ENCODE peak calls at places on chromosomes 4 and X, in ten cellular contexts. B is posterior cingulate gyrus; H is fibroblast of mammary gland; Y is hypothalamus; D is RWPE1; T is stimulated activated CD8-positive, alpha-beta memory T cell treated with anti-CD3 and anti-CD28 coated beads, Interleukin-4, amount 100 ng/mL, for 4 hours; W is SW480; I is skeletal muscle cell; O is progenitor cell of endocrine pancreas; J is globus pallidus. S is an unnamed sample.

GRCh38 chr4:23728393-23728792 is 161.5 kb downstream of the PPARGC1A start:
- DNase-seq in B (no peak), H (peak), Y (no peak), D (peak), T (no peak), W (peak), I (peak), O (no peak), J (no peak), S (no peak)

GRCh38 chr4:66187175-66187720 is 517.0 kb upstream of the EPHA5 start:
- DNase-seq in B (no peak), H (no peak), Y (no peak), D (no peak), T (no peak), W (no peak), I (no peak), O (no peak), J (no peak), S (no peak)

GRCh38 chr4:56662782-56663468 is 18.2 kb downstream of the HOPX start:
- DNase-seq in B (no peak), H (no peak), Y (no peak), D (no peak), T (no peak), W (no peak), I (no peak), O (no peak), J (no peak), S (no peak)

GRCh38 chrX:120306640-120307039 is 4.6 kb downstream of the TMEM255A start:
- DNase-seq in B (no peak), H (no peak), Y (no peak), D (no peak), T (no peak), W (no peak), I (no peak), O (no peak), J (no peak), S (no peak)

GRCh38 chrX:39802354-39802753 is 295.4 kb downstream of the BCOR start:
- DNase-seq in B (no peak), H (no peak), Y (no peak), D (no peak), T (no peak), W (no peak), I (no peak), O (no peak), J (no peak), S (no peak)

GRCh38 chr4:6160536-6160935 is 39.8 kb downstream of the JAKMIP1 start:
- DNase-seq in B (no peak), H (no peak), Y (no peak), D (no peak), T (no peak), W (no peak), I (no peak), O (no peak), J (no peak), S (no peak)

GRCh38 chr4:113636877-113637276 is 124.7 kb downstream of the CAMK2D start:
- DNase-seq in B (no peak), H (peak), Y (no peak), D (no peak), T (no peak), W (peak), I (no peak), O (no peak), J (no peak), S (no peak)

GRCh38 chr4:105092768-105093167 is 53.9 kb upstream of the TET2 start:
- DNase-seq in B (no peak), H (peak), Y (no peak), D (peak), T (no peak), W (no peak), I (peak), O (no peak), J (no peak), S (no peak)

GRCh38 chrX:103688949-103689348 is 2.5 kb upstream of the MORF4L2 start:
- DNase-seq in B (no peak), H (peak), Y (no peak), D (no peak), T (no peak), W (peak), I (no peak), O (no peak), J (peak), S (no peak)

GRCh38 chr4:168632246-168632832 is 135.5 kb downstream of the PALLD start:
- DNase-seq in B (no peak), H (no peak), Y (no peak), D (no peak), T (no peak), W (no peak), I (no peak), O (no peak), J (peak), S (no peak)

GRCh38 chrX:43655151-43655676 is 885 bp upstream of the MAOA start:
- DNase-seq in B (peak), H (peak), Y (no peak), D (peak), T (no peak), W (peak), I (no peak), O (peak), J (peak), S (peak)

GRCh38 chrX:39873111-39873510 is 224.6 kb downstream of the BCOR start:
- DNase-seq in B (no peak), H (no peak), Y (no peak), D (no peak), T (no peak), W (no peak), I (no peak), O (no peak), J (no peak), S (no peak)

GRCh38 chrX:13212191-13212651 is 107.6 kb downstream of the ATXN3L start:
- DNase-seq in B (no peak), H (peak), Y (no peak), D (no peak), T (no peak), W (no peak), I (no peak), O (no peak), J (no peak), S (no peak)

GRCh38 chr4:77635246-77635645 is 29.6 kb downstream of the CXCL13 start:
- DNase-seq in B (no peak), H (no peak), Y (no peak), D (no peak), T (no peak), W (no peak), I (no peak), O (no peak), J (no peak), S (no peak)

GRCh38 chr4:151991001-151991883 is 230.4 kb upstream of the GATB start:
- DNase-seq in B (no peak), H (no peak), Y (peak), D (no peak), T (no peak), W (no peak), I (no peak), O (no peak), J (peak), S (no peak)

GRCh38 chr4:3421470-3421869 is 20.3 kb upstream of the HGFAC start:
- DNase-seq in B (no peak), H (no peak), Y (no peak), D (no peak), T (no peak), W (no peak), I (no peak), O (no peak), J (no peak), S (no peak)

GRCh38 chr4:8303485-8304281 is 34.1 kb downstream of the HTRA3 start:
- DNase-seq in B (no peak), H (peak), Y (no peak), D (peak), T (no peak), W (peak), I (peak), O (no peak), J (peak), S (no peak)

GRCh38 chr4:123813901-123814300 is 417.3 kb downstream of the SPRY1 start:
- DNase-seq in B (no peak), H (no peak), Y (no peak), D (no peak), T (no peak), W (no peak), I (no peak), O (no peak), J (no peak), S (no peak)

GRCh38 chr4:22962186-22962786 is 269.5 kb downstream of the GBA3 start:
- DNase-seq in B (no peak), H (peak), Y (no peak), D (no peak), T (no peak), W (peak), I (no peak), O (no peak), J (no peak), S (no peak)

GRCh38 chr4:109576462-109576861 is 16.4 kb downstream of the MCUB start:
- DNase-seq in B (no peak), H (peak), Y (no peak), D (no peak), T (no peak), W (no peak), I (no peak), O (no peak), J (no peak), S (no peak)

GRCh38 chrX:37759878-37760418 is 19.9 kb upstream of the CYBB start:
- DNase-seq in B (no peak), H (no peak), Y (no peak), D (no peak), T (no peak), W (peak), I (no peak), O (no peak), J (no peak), S (no peak)